ENCODE peak calls at places on chromosome 19, in four cellular contexts. T, S, B and M are unnamed samples. For H3K4me1, the result is how much of the 10 kb centered on the place peaks cover.

GRCh38 chr19:15328312-15328711 is 4.0 kb downstream of the BRD4 start:
- DNase-seq in T (no peak), S (no peak), B (no peak), M (peak)

GRCh38 chr19:32869369-32870153 is at the start of gene SLC7A9:
- DNase-seq in T (no peak), S (no peak), B (no peak), M (no peak)

GRCh38 chr19:56138069-56138468 is 3.0 kb upstream of the ZNF444 start:
- DNase-seq in T (no peak), S (no peak), B (no peak), M (no peak)

GRCh38 chr19:3010871-3011270 is 18.2 kb downstream of the TLE2 start:
- DNase-seq in T (no peak), S (no peak), B (no peak), M (no peak)

GRCh38 chr19:33428627-33429013 is 55.1 kb downstream of the CEBPG start:
- DNase-seq in T (no peak), S (no peak), B (no peak), M (no peak)

GRCh38 chr19:30229524-30230174 is 142.5 kb upstream of the ZNF536 start:
- DNase-seq in T (peak), S (no peak), B (peak), M (no peak)

GRCh38 chr19:17124025-17124424 is 48.4 kb downstream of the MYO9B start:
- DNase-seq in T (no peak), S (no peak), B (no peak), M (no peak)

GRCh38 chr19:18205180-18205915 is 1.5 kb upstream of the RAB3A start:
- DNase-seq in T (peak), S (peak), B (peak), M (peak)

GRCh38 chr19:13887039-13887438 is 10.1 kb downstream of the NANOS3 start:
- DNase-seq in T (no peak), S (no peak), B (no peak), M (no peak)

GRCh38 chr19:33368074-33368864 is 5.2 kb upstream of the CEBPG start:
- DNase-seq in T (peak), S (no peak), B (no peak), M (peak)

GRCh38 chr19:6494438-6495036 is 7.6 kb downstream of the TUBB4A start:
- DNase-seq in T (no peak), S (no peak), B (no peak), M (no peak)

GRCh38 chr19:16859626-16860025 is 29.2 kb upstream of the F2RL3 start:
- DNase-seq in T (no peak), S (no peak), B (no peak), M (no peak)

GRCh38 chr19:40116075-40116474 is 25.3 kb upstream of the ZNF780A start:
- DNase-seq in T (no peak), S (no peak), B (no peak), M (no peak)

GRCh38 chr19:7788933-7789323 is 25.9 kb downstream of the CLEC4M start:
- DNase-seq in T (no peak), S (no peak), B (no peak), M (no peak)

GRCh38 chr19:57675881-57676280 is 5.9 kb upstream of the ZNF551 start:
- DNase-seq in T (no peak), S (no peak), B (no peak), M (no peak)

GRCh38 chr19:41297628-41298326 is 12.2 kb upstream of the CCDC97 start:
- DNase-seq in T (no peak), S (no peak), B (no peak), M (no peak)

GRCh38 chr19:39212377-39212742 is 8.3 kb upstream of the SYCN start:
- DNase-seq in T (no peak), S (peak), B (peak), M (peak)

GRCh38 chr19:49097453-49098288 is 12.4 kb downstream of the SNRNP70 start:
- DNase-seq in T (peak), S (peak), B (peak), M (peak)

GRCh38 chr19:6076675-6077463 is 33.4 kb downstream of the RFX2 start:
- DNase-seq in T (peak), S (no peak), B (no peak), M (peak)

GRCh38 chr19:16888629-16889371 is at the start of gene F2RL3:
- DNase-seq in T (peak), S (no peak), B (no peak), M (peak)

GRCh38 chr19:47886010-47886559 is at the start of gene SULT2A1:
- DNase-seq in T (no peak), S (no peak), B (no peak), M (no peak)

GRCh38 chr19:39474139-39474620 is 6.5 kb upstream of the TIMM50 start:
- DNase-seq in T (peak), S (peak), B (peak), M (peak)

GRCh38 chr19:10518444-10519361 is 1.5 kb upstream of the S1PR5 start:
- DNase-seq in T (no peak), S (no peak), B (no peak), M (no peak)

GRCh38 chr19:36488816-36489138 is 584 bp downstream of the ZNF566 start:
- DNase-seq in T (no peak), S (no peak), B (no peak), M (no peak)

GRCh38 chr19:16587031-16588023 is 15.1 kb upstream of the SLC35E1 start:
- DNase-seq in T (peak), S (no peak), B (peak), M (peak)

GRCh38 chr19:10501971-10502523 is 1.1 kb downstream of the KEAP1 start:
- DNase-seq in T (peak), S (peak), B (peak), M (peak)

GRCh38 chr19:38003427-38004099 is 96.6 kb downstream of the SIPA1L3 start:
- DNase-seq in T (peak), S (peak), B (peak), M (peak)

GRCh38 chr19:6319376-6319775 is 14.0 kb downstream of the ACER1 start:
- DNase-seq in T (no peak), S (no peak), B (no peak), M (no peak)

GRCh38 chr19:58291943-58292342 is 13.2 kb downstream of the ZNF8 start:
- DNase-seq in T (no peak), S (no peak), B (no peak), M (no peak)

GRCh38 chr19:6481541-6482342 is at the start of gene DENND1C:
- DNase-seq in T (no peak), S (peak), B (peak), M (no peak)

GRCh38 chr19:58543826-58544590 is at the start of gene TRIM28:
- DNase-seq in T (peak), S (peak), B (peak), M (peak)

GRCh38 chr19:38417544-38418506 is 8.2 kb downstream of the RASGRP4 start:
- DNase-seq in T (no peak), S (peak), B (peak), M (peak)

GRCh38 chr19:49987159-49987698 is 26.3 kb upstream of the SIGLEC11 start:
- DNase-seq in T (peak), S (peak), B (peak), M (peak)

GRCh38 chr19:7562646-7563393 is 27.3 kb downstream of the PNPLA6 start:
- DNase-seq in T (no peak), S (peak), B (peak), M (no peak)

GRCh38 chr19:13906525-13906904 is 514 bp downstream of the CC2D1A start:
- DNase-seq in T (no peak), S (no peak), B (no peak), M (no peak)

GRCh38 chr19:6236310-6237291 is 43.2 kb downstream of the MLLT1 start:
- DNase-seq in T (no peak), S (no peak), B (no peak), M (no peak)

DNA sequence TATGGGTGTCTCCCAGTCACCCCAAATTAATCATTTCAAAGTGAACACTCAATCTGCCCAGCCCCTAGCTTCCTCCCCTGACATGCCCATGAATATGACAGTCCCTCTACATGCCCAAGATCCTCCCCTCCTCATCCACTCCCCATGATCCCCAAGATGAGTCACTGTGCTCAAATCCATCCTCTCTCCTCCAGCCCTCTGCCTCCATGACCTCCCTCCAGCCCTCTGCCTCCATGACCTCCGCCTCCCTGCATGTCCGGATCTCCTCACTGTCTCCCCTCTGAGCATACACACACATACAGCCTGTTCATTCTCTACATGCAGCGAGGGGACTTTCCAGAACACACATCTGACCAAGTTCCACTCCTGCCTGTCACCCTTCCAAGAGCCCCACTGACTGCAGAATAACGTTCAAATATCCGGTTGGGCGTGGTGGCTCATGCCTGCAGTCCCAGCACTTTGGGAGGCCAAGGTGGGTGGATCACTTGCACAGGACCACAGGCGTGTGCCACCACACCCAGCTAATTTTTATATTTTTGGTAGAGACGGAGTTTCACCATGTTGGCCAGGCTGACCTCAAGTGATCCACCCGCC is 18.4 kb upstream of the FEM1A start:
- DNase-seq in T (no peak), S (no peak), B (no peak), M (no peak)
- H3K27ac ChIP-seq in T (no peak), S (no peak), B (no peak), M (no peak)

GRCh38 chr19:4139614-4140236 is 13.7 kb upstream of the CREB3L3 start:
- DNase-seq in T (peak), S (peak), B (peak), M (peak)
- H3K23ac ChIP-seq in T (no peak), S (no peak), B (no peak), M (no peak)

DNA sequence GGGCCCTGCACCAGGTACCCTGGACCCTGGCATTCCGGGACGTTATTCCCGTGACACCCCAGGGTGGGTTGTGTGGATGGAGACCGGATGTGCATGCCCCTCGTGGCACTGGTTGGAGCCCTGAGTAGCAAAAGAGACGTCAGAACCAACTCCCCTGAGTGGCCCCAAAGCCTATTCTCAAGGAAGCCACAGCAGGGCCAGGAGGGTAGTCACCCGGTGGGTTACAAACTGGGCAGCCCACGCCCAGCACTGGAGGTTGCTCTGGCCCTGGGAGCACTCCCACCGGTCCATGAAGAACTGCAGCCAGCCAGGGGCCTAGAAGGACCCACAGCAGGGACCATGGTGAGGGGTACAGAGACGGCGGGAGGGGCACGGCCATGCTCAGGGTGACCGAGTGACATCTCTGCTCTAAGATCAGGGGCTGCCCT is 7.5 kb downstream of the KLF16 start:
- DNase-seq in T (peak), S (no peak), B (no peak), M (no peak)
- H3K4me1 ChIP-seq in T (half or more), S (under half), B (under half), M (half or more)

GRCh38 chr19:8902520-8902919 is 70.3 kb downstream of the MBD3L1 start:
- DNase-seq in T (no peak), S (no peak), B (no peak), M (no peak)

GRCh38 chr19:8908066-8908465 is 75.9 kb downstream of the MBD3L1 start:
- DNase-seq in T (no peak), S (no peak), B (no peak), M (no peak)

GRCh38 chr19:8904597-8904996 is 72.4 kb downstream of the MBD3L1 start:
- DNase-seq in T (no peak), S (no peak), B (no peak), M (no peak)

GRCh38 chr19:8900421-8900820 is 68.2 kb downstream of the MBD3L1 start:
- DNase-seq in T (no peak), S (no peak), B (no peak), M (no peak)

GRCh38 chr19:8905342-8905741 is 73.2 kb downstream of the MBD3L1 start:
- DNase-seq in T (no peak), S (no peak), B (no peak), M (no peak)
- H3K27ac ChIP-seq in T (no peak), S (no peak), B (no peak), M (no peak)

DNA sequence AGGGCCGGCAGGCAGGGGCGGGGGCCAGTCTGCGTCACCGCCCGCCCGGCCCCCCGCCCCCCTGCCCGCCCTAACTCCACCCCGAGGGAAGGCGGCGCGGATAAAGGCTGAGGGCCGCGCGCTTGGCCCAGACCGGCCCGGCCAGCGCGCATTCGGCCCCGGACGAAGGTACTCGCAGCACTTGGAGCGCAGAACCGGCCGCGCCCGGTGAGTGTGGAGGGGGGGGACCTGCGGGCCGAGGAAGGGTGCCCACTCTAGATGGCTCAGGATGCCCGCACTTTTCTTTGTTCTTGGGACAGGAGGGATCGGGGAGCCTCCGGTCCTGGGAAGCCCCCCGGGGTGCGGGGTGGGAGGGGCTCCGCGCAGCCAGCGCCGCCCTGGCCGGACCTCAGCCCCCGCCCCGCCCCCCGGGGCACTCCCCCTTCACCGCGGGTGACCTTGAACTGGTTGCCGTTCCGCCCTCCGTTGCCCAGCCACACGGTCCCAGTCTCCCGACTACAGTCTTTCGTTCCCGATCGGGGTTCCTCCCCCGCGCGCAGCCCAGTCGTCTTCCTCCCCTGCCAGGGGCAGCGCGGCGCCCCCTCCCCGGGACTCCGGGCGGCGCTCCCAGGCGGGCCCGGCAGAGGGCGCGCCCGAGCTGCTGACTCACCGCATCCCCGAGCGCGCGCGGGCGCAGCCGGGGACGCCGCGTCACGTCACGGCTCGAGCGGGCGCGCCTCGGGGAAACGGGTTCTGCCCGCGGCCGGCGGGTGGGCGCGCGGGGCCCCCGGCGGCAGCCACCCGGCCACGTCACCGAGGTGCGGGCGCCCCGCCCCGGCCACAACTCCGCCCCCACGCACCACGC is at the start of gene MIDN:
- DNase-seq in T (peak), S (peak), B (peak), M (peak)
- H3K23ac ChIP-seq in T (peak), S (no peak), B (peak), M (no peak)

DNA sequence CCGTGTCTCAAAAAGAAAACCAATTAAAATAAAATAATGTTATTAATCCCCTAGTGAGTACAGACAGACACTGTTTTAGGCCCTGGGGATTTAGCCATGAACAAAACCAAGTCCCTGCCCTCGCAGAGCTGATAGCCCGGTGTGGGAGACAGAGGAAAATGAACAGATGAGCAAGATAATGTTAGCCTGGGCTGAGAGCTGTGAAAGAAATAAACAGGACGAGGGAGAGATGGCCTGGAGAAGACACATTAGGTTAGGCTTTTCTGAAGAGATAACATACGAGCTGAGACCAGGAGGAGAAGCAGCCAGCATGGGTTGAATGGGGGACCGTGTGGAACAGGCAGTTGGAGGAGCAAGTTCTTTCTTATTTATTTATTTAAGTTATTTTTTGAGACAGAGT is 9.0 kb downstream of the RELB start:
- DNase-seq in T (no peak), S (no peak), B (no peak), M (no peak)
- H3K4me1 ChIP-seq in T (under half), S (under half), B (under half), M (under half)

GRCh38 chr19:35295792-35296462 is 4.0 kb downstream of the MAG start:
- DNase-seq in T (no peak), S (peak), B (no peak), M (no peak)

GRCh38 chr19:35294328-35294727 is 2.4 kb downstream of the MAG start:
- DNase-seq in T (no peak), S (no peak), B (no peak), M (no peak)

GRCh38 chr19:35295453-35295791 is 3.5 kb downstream of the MAG start:
- DNase-seq in T (no peak), S (no peak), B (no peak), M (no peak)

GRCh38 chr19:35293733-35294309 is 1.9 kb downstream of the MAG start:
- DNase-seq in T (no peak), S (no peak), B (no peak), M (no peak)

GRCh38 chr19:35294859-35295258 is 2.9 kb downstream of the MAG start:
- DNase-seq in T (no peak), S (no peak), B (no peak), M (no peak)
- H3K27ac ChIP-seq in T (no peak), S (no peak), B (no peak), M (no peak)

DNA sequence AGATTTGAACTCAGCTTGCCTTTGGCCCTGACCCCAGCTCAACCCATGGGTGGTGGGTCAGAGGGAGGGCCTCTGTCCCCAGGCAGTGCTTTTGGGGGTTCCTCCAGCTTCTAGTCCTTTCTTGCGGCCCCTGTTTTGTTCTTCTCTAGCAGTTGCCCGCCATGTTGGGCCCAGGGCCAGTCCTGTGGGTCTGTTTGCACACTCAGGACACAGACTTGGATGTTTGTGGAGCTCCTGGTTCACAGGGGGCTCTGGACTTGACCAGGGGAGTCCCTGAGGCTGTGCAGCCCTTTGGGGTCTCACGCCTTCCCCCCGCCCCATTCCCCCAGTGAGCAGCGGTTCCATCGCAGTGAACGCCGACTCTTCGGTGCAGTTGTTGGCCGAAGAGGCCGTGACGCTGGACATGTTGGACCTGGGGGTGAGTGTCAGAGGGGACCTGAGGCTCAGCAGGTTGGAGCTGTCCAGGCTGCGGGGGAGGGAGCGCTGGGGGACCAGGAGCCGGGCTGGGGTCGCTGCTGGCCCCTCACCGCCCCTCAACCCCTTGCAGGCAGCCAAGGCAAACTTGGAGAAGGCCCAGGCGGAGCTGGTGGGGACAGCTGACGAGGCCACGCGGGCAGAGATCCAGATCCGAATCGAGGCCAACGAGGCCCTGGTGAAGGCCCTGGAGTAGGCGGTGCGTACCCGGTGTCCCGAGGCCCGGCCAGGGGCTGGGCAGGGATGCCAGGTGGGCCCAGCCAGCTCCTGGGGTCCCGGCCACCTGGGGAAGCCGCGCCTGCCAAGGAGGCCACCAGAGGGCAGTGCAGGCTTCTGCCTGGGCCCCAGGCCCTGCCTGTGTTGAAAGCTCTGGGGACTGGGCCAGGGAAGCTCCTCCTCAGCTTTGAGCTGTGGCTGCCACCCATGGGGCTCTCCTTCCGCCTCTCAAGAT is 2.5 kb downstream of the ATP5F1D start:
- DNase-seq in T (peak), S (peak), B (peak), M (peak)
- H3K23ac ChIP-seq in T (peak), S (no peak), B (no peak), M (no peak)

GRCh38 chr19:1847348-1847683 is 967 bp downstream of the REXO1 start:
- DNase-seq in T (no peak), S (no peak), B (no peak), M (no peak)

GRCh38 chr19:1844536-1845515 is 3.5 kb downstream of the REXO1 start:
- DNase-seq in T (no peak), S (no peak), B (no peak), M (no peak)

GRCh38 chr19:1845642-1846041 is 2.6 kb downstream of the REXO1 start:
- DNase-seq in T (no peak), S (no peak), B (no peak), M (no peak)

GRCh38 chr19:1847684-1848398 is 442 bp downstream of the REXO1 start:
- DNase-seq in T (peak), S (no peak), B (peak), M (peak)

GRCh38 chr19:1846517-1847205 is 1.6 kb downstream of the REXO1 start:
- DNase-seq in T (no peak), S (no peak), B (no peak), M (no peak)
- H3K4me1 ChIP-seq in T (under half), S (under half), B (under half), M (under half)